ENCODE peak calls at places on chromosomes 7 and 10, in ten cellular contexts. X is cardiac muscle cell, Q is right lobe of liver, W is body of pancreas, N is IMR-90, U is pancreas, Y is upper lobe of right lung, H is heart left ventricle, D is tibial artery, J is hepatocyte. F is an unnamed sample.

GRCh38 chr7:36982749-36983148 is 258.5 kb upstream of the AOAH start:
- DNase-seq in X (no peak), Q (no peak), W (no peak), N (no peak), U (no peak), Y (no peak), H (no peak), D (no peak), J (no peak), F (no peak)

GRCh38 chr7:126778101-126778500 is 474.6 kb downstream of the GRM8 start:
- DNase-seq in X (no peak), Q (no peak), W (no peak), N (no peak), U (no peak), Y (no peak), H (no peak), D (no peak), J (no peak), F (no peak)

GRCh38 chr7:22129166-22129565 is 183.5 kb upstream of the CDCA7L start:
- DNase-seq in X (no peak), Q (no peak), W (no peak), N (no peak), U (no peak), Y (no peak), H (no peak), D (no peak), J (no peak), F (no peak)

GRCh38 chr10:132679217-132679595 is 106.7 kb downstream of the NKX6-2 start:
- DNase-seq in X (no peak), Q (peak; percentile 39), W (peak; percentile 9), N (no peak), U (no peak), Y (peak; percentile 39), H (no peak), D (peak; percentile 45), J (no peak), F (no peak)

GRCh38 chr7:111527545-111527944 is 34.7 kb downstream of the IMMP2L start:
- DNase-seq in X (no peak), Q (no peak), W (no peak), N (no peak), U (no peak), Y (no peak), H (no peak), D (no peak), J (no peak), F (no peak)

GRCh38 chr7:112162161-112163020 is 43.8 kb downstream of the DOCK4 start:
- DNase-seq in X (peak; percentile 68), Q (peak; percentile 54), W (peak; percentile 18), N (peak; percentile 58), U (no peak), Y (peak; percentile 65), H (peak; percentile 66), D (no peak), J (peak; percentile 65), F (no peak)

GRCh38 chr7:84060760-84061261 is 133.8 kb downstream of the SEMA3A start:
- DNase-seq in X (no peak), Q (no peak), W (no peak), N (peak; percentile 55), U (no peak), Y (no peak), H (no peak), D (no peak), J (no peak), F (no peak)

GRCh38 chr7:151378011-151378410 is 31.8 kb downstream of the WDR86 start:
- DNase-seq in X (no peak), Q (no peak), W (no peak), N (no peak), U (no peak), Y (peak; percentile 56), H (no peak), D (no peak), J (no peak), F (no peak)

GRCh38 chr7:13308423-13308822 is 621.0 kb downstream of the ARL4A start:
- DNase-seq in X (no peak), Q (no peak), W (no peak), N (no peak), U (no peak), Y (no peak), H (no peak), D (no peak), J (no peak), F (no peak)

GRCh38 chr7:13312327-13312726 is 624.9 kb downstream of the ARL4A start:
- DNase-seq in X (no peak), Q (no peak), W (no peak), N (no peak), U (no peak), Y (no peak), H (no peak), D (no peak), J (no peak), F (no peak)

DNA sequence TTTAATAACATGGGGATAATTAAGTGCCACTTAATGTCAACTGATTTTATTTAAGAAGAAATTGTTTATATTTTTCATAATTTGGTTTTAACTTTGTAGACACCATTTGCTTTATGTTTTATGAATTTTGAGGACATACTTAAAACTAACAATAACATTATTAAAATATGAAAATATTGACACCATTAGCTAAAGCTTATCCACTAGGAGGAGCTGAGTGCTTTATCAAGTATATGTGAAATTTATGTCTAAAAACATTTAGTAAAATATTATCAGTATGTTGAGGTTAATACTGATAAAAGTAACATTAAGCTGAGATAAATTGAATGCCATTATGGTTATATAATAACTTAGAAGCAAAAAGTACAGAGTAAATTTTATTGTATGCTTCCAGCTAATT is 622.1 kb downstream of the ARL4A start:
- DNase-seq in X (no peak), Q (no peak), W (no peak), N (no peak), U (no peak), Y (no peak), H (no peak), D (no peak), J (no peak), F (no peak)
- TF ChIP-seq CTCF in X (no peak), Q (no peak), W (no peak), N (peak; percentile 2), U (no peak), Y (no peak), H (no peak), D (no peak), J (peak; percentile 6), F (no peak)

GRCh38 chr7:15925608-15926007 is 239.1 kb upstream of the MEOX2 start:
- DNase-seq in X (no peak), Q (no peak), W (no peak), N (no peak), U (no peak), Y (no peak), H (no peak), D (no peak), J (no peak), F (no peak)

GRCh38 chr7:15922002-15922401 is 235.5 kb upstream of the MEOX2 start:
- DNase-seq in X (no peak), Q (no peak), W (no peak), N (no peak), U (no peak), Y (no peak), H (no peak), D (no peak), J (no peak), F (no peak)

GRCh38 chr7:15924910-15925309 is 238.4 kb upstream of the MEOX2 start:
- DNase-seq in X (no peak), Q (no peak), W (no peak), N (no peak), U (no peak), Y (no peak), H (no peak), D (no peak), J (no peak), F (no peak)

GRCh38 chr7:15920953-15921352 is 234.5 kb upstream of the MEOX2 start:
- DNase-seq in X (no peak), Q (no peak), W (no peak), N (no peak), U (no peak), Y (no peak), H (no peak), D (no peak), J (no peak), F (no peak)

DNA sequence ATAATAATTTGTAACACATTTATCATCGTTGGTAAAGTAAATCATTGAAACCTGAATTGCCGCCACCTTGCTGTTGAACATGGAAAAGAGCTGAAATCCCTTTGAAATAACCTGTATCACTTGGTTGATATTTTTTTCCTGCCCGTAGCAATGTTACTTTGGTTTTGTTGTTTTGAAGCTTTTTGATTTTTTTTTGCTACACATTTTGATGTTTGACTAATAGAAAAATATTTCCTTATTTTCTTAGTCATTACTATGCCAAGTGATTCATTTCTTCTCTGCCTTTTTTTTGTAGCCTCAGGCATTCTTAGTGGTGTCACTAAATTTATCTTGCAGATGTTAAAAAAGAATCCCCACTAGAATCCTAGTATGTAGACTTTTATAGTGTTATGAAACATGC is 235.1 kb upstream of the MEOX2 start:
- DNase-seq in X (no peak), Q (no peak), W (no peak), N (peak; percentile 54), U (no peak), Y (no peak), H (no peak), D (no peak), J (no peak), F (no peak)
- H3K4me3 ChIP-seq in X (no peak overlapping the region), Q (no peak overlapping the region), W (no peak overlapping the region), N (no peak overlapping the region), U (no peak overlapping the region), Y (no peak overlapping the region), H (no peak overlapping the region), D (no peak overlapping the region), J (no peak overlapping the region), F (no peak overlapping the region)

GRCh38 chr7:44977956-44978355 is 859 bp downstream of the MYO1G start:
- DNase-seq in X (no peak), Q (no peak), W (no peak), N (no peak), U (no peak), Y (no peak), H (no peak), D (no peak), J (no peak), F (peak; percentile 49)

GRCh38 chr7:44976040-44976745 is 2.6 kb downstream of the MYO1G start:
- DNase-seq in X (no peak), Q (no peak), W (no peak), N (no peak), U (no peak), Y (no peak), H (no peak), D (no peak), J (no peak), F (peak; percentile 11)

GRCh38 chr7:44975331-44976039 is 3.3 kb downstream of the MYO1G start:
- DNase-seq in X (no peak), Q (no peak), W (no peak), N (no peak), U (no peak), Y (no peak), H (no peak), D (no peak), J (no peak), F (peak; percentile 6)

GRCh38 chr7:44977304-44977858 is 1.4 kb downstream of the MYO1G start:
- DNase-seq in X (no peak), Q (no peak), W (no peak), N (no peak), U (no peak), Y (no peak), H (no peak), D (no peak), J (no peak), F (peak; percentile 79)

GRCh38 chr7:44976746-44977196 is 2.0 kb downstream of the MYO1G start:
- DNase-seq in X (no peak), Q (no peak), W (no peak), N (no peak), U (no peak), Y (no peak), H (no peak), D (no peak), J (no peak), F (no peak)
- H3K4me1 ChIP-seq in X (peaks cover 20% of the 10 kb centered on the region), Q (no peaks in the 10 kb centered on the region), W (peaks cover 5% of the 10 kb centered on the region), N (peaks cover 10% of the 10 kb centered on the region), U (no peaks in the 10 kb centered on the region), Y (peaks cover 34% of the 10 kb centered on the region), H (peaks cover 58% of the 10 kb centered on the region), D (no peaks in the 10 kb centered on the region), J (no peaks in the 10 kb centered on the region), F (peaks cover 7% of the 10 kb centered on the region)

GRCh38 chr7:73980206-73980605 is 47.8 kb upstream of the ELN start:
- DNase-seq in X (no peak), Q (no peak), W (peak; percentile 3), N (no peak), U (no peak), Y (peak; percentile 18), H (no peak), D (peak; percentile 50), J (no peak), F (no peak)

GRCh38 chr7:73976761-73977625 is 51.0 kb upstream of the ELN start:
- DNase-seq in X (no peak), Q (peak; percentile 29), W (no peak), N (no peak), U (no peak), Y (peak; percentile 51), H (no peak), D (peak; percentile 77), J (peak; percentile 59), F (peak; percentile 21)

GRCh38 chr7:73974948-73975926 is 52.7 kb upstream of the ELN start:
- DNase-seq in X (no peak), Q (peak; percentile 33), W (no peak), N (no peak), U (no peak), Y (peak; percentile 56), H (no peak), D (peak; percentile 62), J (no peak), F (no peak)

GRCh38 chr7:73977626-73978618 is 50.1 kb upstream of the ELN start:
- DNase-seq in X (no peak), Q (no peak), W (no peak), N (no peak), U (no peak), Y (peak; percentile 60), H (no peak), D (peak; percentile 75), J (peak; percentile 77), F (peak; percentile 70)

DNA sequence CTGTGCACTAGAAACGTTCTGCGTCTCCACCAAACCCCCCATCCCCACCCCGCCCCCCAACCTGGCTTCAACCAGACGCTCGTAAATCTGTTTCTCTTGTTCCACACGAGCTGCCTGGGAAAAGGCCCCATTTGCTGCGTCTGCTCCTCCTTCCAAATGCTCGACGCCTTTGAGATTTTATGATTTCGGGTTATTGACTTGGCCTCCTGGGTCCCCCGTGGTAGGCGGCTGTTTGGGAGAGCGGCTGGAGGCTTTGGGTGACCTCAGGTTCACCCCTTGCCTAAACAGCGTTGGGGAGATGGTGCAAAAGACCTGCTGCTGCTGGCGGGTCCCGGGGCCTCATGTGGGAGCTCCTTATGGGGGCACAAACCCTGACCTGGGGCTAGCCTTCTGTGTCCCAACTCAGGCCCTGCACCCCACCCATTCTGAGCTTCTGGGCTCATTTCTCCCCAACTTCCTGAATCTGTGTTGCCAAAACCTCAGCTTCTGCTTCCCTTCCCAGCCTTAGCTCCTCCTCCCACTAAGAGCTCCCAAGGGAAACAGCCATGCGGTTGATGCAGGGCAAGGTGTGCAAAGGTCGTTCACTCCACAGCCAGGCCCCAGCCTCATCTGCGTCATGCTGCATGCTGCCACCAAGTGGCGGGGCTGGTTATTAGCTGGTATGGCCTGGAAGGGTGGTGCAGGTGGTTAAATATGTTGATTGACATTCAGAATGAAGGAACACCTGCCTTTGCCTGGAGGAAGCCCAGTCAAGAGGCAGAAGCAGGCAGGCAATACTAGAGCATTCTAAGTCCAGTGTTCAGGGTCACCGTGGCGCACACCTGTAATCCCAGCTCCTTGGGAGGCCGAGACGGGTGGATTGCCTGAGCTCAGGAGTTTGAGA is 49.1 kb upstream of the ELN start:
- DNase-seq in X (peak; percentile 15), Q (peak; percentile 89), W (peak; percentile 83), N (no peak), U (peak; percentile 83), Y (peak; percentile 81), H (no peak), D (peak; percentile 80), J (peak; percentile 83), F (peak; percentile 93)
- TF ChIP-seq CTCF in X (peak; percentile 37), Q (peak; percentile 80), W (peak; percentile 9), N (peak; percentile 29), U (peak; percentile 32), Y (peak; percentile 33), H (peak; percentile 20), D (no peak), J (peak; percentile 46), F (peak; percentile 53)

F was measured in mucosa of descending colon.